ENCODE peak calls at places on chromosomes 4 and X, in four cellular contexts. One of them, this sample, is unnamed.

GRCh38 chr4:54548098-54548620 is 109.6 kb upstream of the KIT start:
- DNase-seq in fibroblast of lung: no peak
- DNase-seq in HCT116: no peak
- DNase-seq in mammary epithelial cell: no peak
- DNase-seq in this sample: no peak

GRCh38 chrX:105662248-105662647 is 160.1 kb upstream of the NRK start:
- DNase-seq in fibroblast of lung: no peak
- DNase-seq in HCT116: no peak
- DNase-seq in mammary epithelial cell: peak
- DNase-seq in this sample: no peak

GRCh38 chr4:152614337-152614736 is 65.5 kb downstream of the TMEM154 start:
- DNase-seq in fibroblast of lung: no peak
- DNase-seq in HCT116: no peak
- DNase-seq in mammary epithelial cell: no peak
- DNase-seq in this sample: no peak

GRCh38 chr4:108116423-108117168 is 52.1 kb downstream of the LEF1 start:
- DNase-seq in fibroblast of lung: no peak
- DNase-seq in HCT116: no peak
- DNase-seq in mammary epithelial cell: no peak
- DNase-seq in this sample: no peak

GRCh38 chr4:952881-953573 is 20.3 kb downstream of the DGKQ start:
- DNase-seq in fibroblast of lung: no peak
- DNase-seq in HCT116: no peak
- DNase-seq in mammary epithelial cell: no peak
- DNase-seq in this sample: no peak

GRCh38 chrX:31228415-31228832 is 156.6 kb upstream of the FTHL17 start:
- DNase-seq in fibroblast of lung: peak
- DNase-seq in HCT116: no peak
- DNase-seq in mammary epithelial cell: peak
- DNase-seq in this sample: no peak

GRCh38 chr4:1019726-1020470 is 8.5 kb downstream of the FGFRL1 start:
- DNase-seq in fibroblast of lung: no peak
- DNase-seq in HCT116: no peak
- DNase-seq in mammary epithelial cell: no peak
- DNase-seq in this sample: no peak

GRCh38 chr4:82758701-82759685 is 39.6 kb downstream of the SCD5 start:
- DNase-seq in fibroblast of lung: no peak
- DNase-seq in HCT116: no peak
- DNase-seq in mammary epithelial cell: no peak
- DNase-seq in this sample: no peak

GRCh38 chr4:186772936-186773335 is 49.3 kb upstream of the FAT1 start:
- DNase-seq in fibroblast of lung: peak
- DNase-seq in HCT116: no peak
- DNase-seq in mammary epithelial cell: no peak
- DNase-seq in this sample: no peak

GRCh38 chr4:48467891-48468290 is 15.3 kb upstream of the SLC10A4 start:
- DNase-seq in fibroblast of lung: no peak
- DNase-seq in HCT116: no peak
- DNase-seq in mammary epithelial cell: no peak
- DNase-seq in this sample: no peak

GRCh38 chrX:150361070-150361776 is 1.9 kb upstream of the MAMLD1 start:
- DNase-seq in fibroblast of lung: peak
- DNase-seq in HCT116: no peak
- DNase-seq in mammary epithelial cell: peak
- DNase-seq in this sample: no peak
- H3K4me2 ChIP-seq in fibroblast of lung: peak
- H3K4me2 ChIP-seq in HCT116: no peak
- H3K4me2 ChIP-seq in mammary epithelial cell: peak
- H3K4me2 ChIP-seq in this sample: no peak

DNA sequence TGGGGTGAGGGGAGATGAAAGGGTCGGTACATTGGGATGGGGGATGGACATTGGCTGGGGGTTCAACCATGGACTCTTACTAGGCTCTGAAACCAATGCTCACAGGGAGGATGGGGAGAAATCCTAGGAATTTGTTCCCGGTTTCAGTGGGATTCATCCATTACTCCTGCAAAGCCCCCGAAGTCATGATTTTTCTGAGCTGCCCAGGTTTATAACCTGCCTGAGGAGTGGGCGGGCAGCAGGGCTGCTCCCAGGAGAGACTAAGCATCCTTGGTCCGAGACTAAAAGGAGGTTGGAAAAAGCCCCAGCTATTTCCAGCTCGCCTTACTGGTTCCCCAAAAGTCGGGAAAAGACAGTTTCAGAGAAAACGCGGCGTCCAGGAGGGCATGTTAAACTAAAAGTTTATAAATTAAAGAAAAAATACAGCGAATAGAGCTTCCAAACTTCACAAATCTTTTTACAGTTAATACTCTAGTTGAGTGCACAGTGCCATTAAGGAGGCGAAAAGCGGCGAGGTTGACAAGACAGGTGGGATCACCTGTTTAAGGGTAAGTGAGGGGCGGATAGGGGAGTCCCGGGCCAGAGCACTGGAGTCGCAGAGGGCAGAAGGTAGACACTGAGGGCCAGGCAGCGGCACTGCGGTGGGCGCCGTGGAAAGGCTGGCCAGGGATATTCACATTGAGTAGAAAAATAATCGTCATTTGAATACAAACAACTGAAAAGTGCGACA is 3.7 kb downstream of the NKX3-2 start:
- DNase-seq in fibroblast of lung: no peak
- DNase-seq in HCT116: no peak
- DNase-seq in mammary epithelial cell: no peak
- DNase-seq in this sample: no peak
- TF ChIP-seq EZH2 in fibroblast of lung: no peak
- TF ChIP-seq EZH2 in HCT116: no peak
- TF ChIP-seq EZH2 in mammary epithelial cell: no peak
- TF ChIP-seq EZH2 in this sample: no peak

GRCh38 chrX:112058255-112058654 is 24.3 kb downstream of the TRPC5 start:
- DNase-seq in fibroblast of lung: no peak
- DNase-seq in HCT116: no peak
- DNase-seq in mammary epithelial cell: no peak
- DNase-seq in this sample: no peak
- H3K4me2 ChIP-seq in fibroblast of lung: no peak
- H3K4me2 ChIP-seq in HCT116: no peak
- H3K4me2 ChIP-seq in mammary epithelial cell: no peak
- H3K4me2 ChIP-seq in this sample: no peak

DNA sequence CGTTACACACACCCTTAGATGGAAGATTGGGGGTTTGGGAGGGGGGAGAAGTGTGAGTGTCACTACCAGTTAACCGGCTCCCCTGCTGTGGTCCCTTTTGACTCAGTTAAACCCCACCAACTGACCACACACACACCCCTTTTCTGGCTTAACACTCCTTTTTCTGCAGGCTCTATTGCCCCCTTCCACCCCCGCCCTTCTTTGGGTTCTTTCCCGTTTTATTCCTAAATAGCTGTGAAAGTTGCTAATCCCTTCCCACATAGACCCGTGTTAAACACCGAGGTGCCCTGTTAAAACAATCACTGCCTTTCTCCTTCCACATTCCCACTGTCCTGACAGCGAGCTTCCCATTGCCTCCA is 3.7 kb upstream of the NR3C2 start:
- DNase-seq in fibroblast of lung: no peak
- DNase-seq in HCT116: no peak
- DNase-seq in mammary epithelial cell: no peak
- DNase-seq in this sample: no peak
- TF ChIP-seq EZH2 in fibroblast of lung: no peak
- TF ChIP-seq EZH2 in HCT116: no peak
- TF ChIP-seq EZH2 in mammary epithelial cell: peak
- TF ChIP-seq EZH2 in this sample: no peak

GRCh38 chr4:7752649-7753048 is 187.0 kb downstream of the AFAP1 start:
- DNase-seq in fibroblast of lung: no peak
- DNase-seq in HCT116: no peak
- DNase-seq in mammary epithelial cell: peak
- DNase-seq in this sample: no peak
- H3K4me2 ChIP-seq in fibroblast of lung: no peak
- H3K4me2 ChIP-seq in HCT116: no peak
- H3K4me2 ChIP-seq in mammary epithelial cell: no peak
- H3K4me2 ChIP-seq in this sample: no peak

GRCh38 chr4:79049840-79050520 is 110.7 kb upstream of the PAQR3 start:
- DNase-seq in fibroblast of lung: no peak
- DNase-seq in HCT116: no peak
- DNase-seq in mammary epithelial cell: no peak
- DNase-seq in this sample: no peak

GRCh38 chr4:79050521-79050880 is 111.3 kb upstream of the PAQR3 start:
- DNase-seq in fibroblast of lung: no peak
- DNase-seq in HCT116: no peak
- DNase-seq in mammary epithelial cell: no peak
- DNase-seq in this sample: no peak

GRCh38 chr4:79048878-79049277 is 109.6 kb upstream of the PAQR3 start:
- DNase-seq in fibroblast of lung: no peak
- DNase-seq in HCT116: no peak
- DNase-seq in mammary epithelial cell: no peak
- DNase-seq in this sample: no peak

GRCh38 chr4:79053754-79054153 is 114.5 kb upstream of the PAQR3 start:
- DNase-seq in fibroblast of lung: no peak
- DNase-seq in HCT116: no peak
- DNase-seq in mammary epithelial cell: no peak
- DNase-seq in this sample: no peak
- TF ChIP-seq EZH2 in fibroblast of lung: no peak
- TF ChIP-seq EZH2 in HCT116: no peak
- TF ChIP-seq EZH2 in mammary epithelial cell: no peak
- TF ChIP-seq EZH2 in this sample: no peak

GRCh38 chr4:110485452-110485851 is 9.5 kb downstream of the ENPEP start:
- DNase-seq in fibroblast of lung: no peak
- DNase-seq in HCT116: no peak
- DNase-seq in mammary epithelial cell: no peak
- DNase-seq in this sample: no peak
- H3K4me2 ChIP-seq in fibroblast of lung: no peak
- H3K4me2 ChIP-seq in HCT116: no peak
- H3K4me2 ChIP-seq in mammary epithelial cell: no peak
- H3K4me2 ChIP-seq in this sample: no peak